ENCODE peak calls at places on chromosomes 13 and 19, in five cellular contexts. P is CD4-positive, CD25-positive, alpha-beta regulatory T cell; I is lung; A is tibial artery; F is dorsolateral prefrontal cortex. N is an unnamed sample. For H3K27me3, the result is how much of the 10 kb centered on the place peaks cover.

GRCh38 chr19:10654610-10655456 is 687 bp downstream of the ILF3 start:
- DNase-seq in P (no peak), A (peak), I (peak), F (peak), N (peak)

GRCh38 chr13:79722885-79723445 is 242.0 kb downstream of the NDFIP2 start:
- DNase-seq in I (no peak), A (no peak), P (no peak), F (no peak), N (no peak)

GRCh38 chr13:111639994-111640393 is 319.6 kb downstream of the TEX29 start:
- DNase-seq in P (no peak), A (no peak), I (no peak), F (no peak), N (no peak)

GRCh38 chr13:23966691-23967615 is 69.7 kb upstream of the C1QTNF9B start:
- DNase-seq in P (peak), A (no peak), F (no peak), I (no peak), N (no peak)

GRCh38 chr13:86856996-86857395 is 814.2 kb upstream of the SLITRK5 start:
- DNase-seq in A (no peak), P (no peak), F (no peak), I (no peak), N (no peak)

GRCh38 chr13:80571346-80572307 is 230.7 kb upstream of the SPRY2 start:
- DNase-seq in F (no peak), I (no peak), P (no peak), A (no peak), N (no peak)

GRCh38 chr19:3801412-3802096 is 15.4 kb upstream of the MATK start:
- DNase-seq in A (no peak), P (peak), I (no peak), F (peak), N (peak)

GRCh38 chr19:45939792-45940514 is 25.4 kb upstream of the NANOS2 start:
- DNase-seq in F (no peak), P (no peak), A (no peak), I (no peak), N (no peak)

GRCh38 chr13:111505175-111505777 is 184.8 kb downstream of the TEX29 start:
- DNase-seq in F (no peak), A (no peak), P (no peak), I (no peak), N (no peak)

GRCh38 chr13:102658678-102659077 is 36.2 kb downstream of the METTL21C start:
- DNase-seq in F (no peak), I (no peak), A (no peak), P (no peak), N (no peak)

GRCh38 chr19:53365899-53366493 is 491 bp downstream of the ZNF525 start:
- DNase-seq in A (no peak), P (no peak), F (no peak), I (peak), N (peak)

GRCh38 chr13:98910501-98910951 is 67.3 kb downstream of the DOCK9 start:
- DNase-seq in I (no peak), A (peak), P (peak), F (no peak), N (no peak)

GRCh38 chr13:113004126-113004525 is 35.1 kb downstream of the MCF2L start:
- DNase-seq in A (no peak), F (no peak), I (no peak), P (no peak), N (no peak)

GRCh38 chr13:113006660-113007059 is 37.6 kb downstream of the MCF2L start:
- DNase-seq in I (no peak), F (no peak), P (no peak), A (no peak), N (no peak)

GRCh38 chr13:113008841-113009240 is 39.8 kb downstream of the MCF2L start:
- DNase-seq in I (no peak), F (no peak), P (no peak), A (no peak), N (no peak)

GRCh38 chr13:113005076-113005865 is 36.3 kb downstream of the MCF2L start:
- DNase-seq in A (no peak), F (no peak), I (no peak), P (no peak), N (no peak)

DNA sequence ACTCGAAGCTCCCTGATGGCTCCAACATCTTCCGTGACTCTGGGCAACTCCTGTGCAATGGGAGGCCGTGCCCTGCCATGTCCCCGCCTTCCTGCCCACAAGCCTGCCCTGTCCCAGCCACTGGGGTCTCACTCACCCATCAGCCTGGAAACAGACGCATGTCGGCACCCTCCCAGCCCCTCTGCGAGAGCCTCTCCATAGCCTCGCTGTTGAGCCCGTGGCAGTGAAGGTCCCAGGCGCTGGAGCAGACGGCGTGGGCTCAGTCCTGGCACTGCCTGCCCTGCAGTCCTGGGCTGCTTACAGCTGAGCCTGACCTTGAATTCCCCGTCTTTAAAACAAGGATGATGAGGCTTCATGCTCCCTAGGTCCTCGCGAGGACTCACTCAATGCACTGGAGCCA is 37.0 kb downstream of the MCF2L start:
- DNase-seq in I (no peak), F (no peak), P (no peak), A (no peak), N (no peak)
- H3K27me3 ChIP-seq in I (under half), F (under half), P (under half), A (under half), N (under half)

GRCh38 chr19:35206379-35206778 is 22.2 kb downstream of the FAM187B start:
- DNase-seq in A (no peak), F (no peak), P (peak), I (peak), N (no peak)
- H3K27ac ChIP-seq in A (no peak), F (no peak), P (peak), I (no peak), N (peak)

DNA sequence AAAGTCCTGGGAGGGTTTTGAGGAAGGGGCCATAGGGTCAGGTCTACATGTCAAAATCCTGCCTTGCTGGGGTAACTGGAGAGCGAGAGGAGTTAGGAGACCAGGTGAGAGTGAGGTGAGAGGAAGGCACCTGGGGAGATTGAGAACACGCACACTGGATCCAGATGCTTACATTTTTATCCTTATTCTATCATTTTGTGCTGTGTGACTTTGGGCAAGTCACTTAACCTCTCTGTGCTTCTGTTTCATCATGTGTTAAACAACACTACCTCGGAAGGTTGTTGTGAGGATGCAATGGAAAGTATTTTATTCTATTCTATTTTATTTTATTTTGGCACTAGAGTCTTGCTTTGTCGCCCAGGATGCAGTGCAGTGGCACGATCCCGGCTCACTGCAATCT is 3.5 kb downstream of the C19orf81 start:
- DNase-seq in P (no peak), A (no peak), F (no peak), I (no peak), N (no peak)
- H3K27me3 ChIP-seq in P (under half), A (under half), F (under half), I (under half), N (under half)

GRCh38 chr19:43672061-43672679 is 2.2 kb upstream of the PLAUR start:
- DNase-seq in F (no peak), P (no peak), I (no peak), A (no peak), N (no peak)
- H3K27ac ChIP-seq in F (no peak), P (no peak), I (peak), A (no peak), N (no peak)

GRCh38 chr19:39496063-39496462 is 2.7 kb upstream of the DLL3 start:
- DNase-seq in A (no peak), P (no peak), I (no peak), F (no peak), N (no peak)
- H3K27me3 ChIP-seq in A (under half), P (under half), I (under half), F (under half), N (under half)

N was measured in colonic mucosa.